ENCODE peak calls at places on chromosomes 6 and 20, in nine cellular contexts. One of them, this sample, is unnamed.

GRCh38 chr6:33195304-33196022 is 3.2 kb upstream of the COL11A2 start:
- DNase-seq in adrenal gland: no peak
- DNase-seq in PC-3: no peak
- DNase-seq in RWPE1: no peak
- DNase-seq in thoracic aorta: no peak
- DNase-seq in substantia nigra: no peak
- DNase-seq in uterus: no peak
- DNase-seq in mesenchymal stem cell: no peak
- DNase-seq in tibial nerve: no peak
- DNase-seq in this sample: no peak

GRCh38 chr6:110485461-110485860 is 9.0 kb upstream of the SLC22A16 start:
- DNase-seq in adrenal gland: no peak
- DNase-seq in PC-3: no peak
- DNase-seq in RWPE1: no peak
- DNase-seq in thoracic aorta: no peak
- DNase-seq in substantia nigra: no peak
- DNase-seq in uterus: no peak
- DNase-seq in mesenchymal stem cell: no peak
- DNase-seq in tibial nerve: no peak
- DNase-seq in this sample: no peak

GRCh38 chr6:21208796-21209186 is 384.8 kb upstream of the SOX4 start:
- DNase-seq in adrenal gland: no peak
- DNase-seq in PC-3: no peak
- DNase-seq in RWPE1: no peak
- DNase-seq in thoracic aorta: no peak
- DNase-seq in substantia nigra: no peak
- DNase-seq in uterus: no peak
- DNase-seq in mesenchymal stem cell: no peak
- DNase-seq in tibial nerve: no peak
- DNase-seq in this sample: no peak

GRCh38 chr6:159508966-159509365 is 184.1 kb downstream of the SOD2 start:
- DNase-seq in adrenal gland: no peak
- DNase-seq in PC-3: no peak
- DNase-seq in RWPE1: no peak
- DNase-seq in thoracic aorta: no peak
- DNase-seq in substantia nigra: no peak
- DNase-seq in uterus: no peak
- DNase-seq in mesenchymal stem cell: no peak
- DNase-seq in tibial nerve: no peak
- DNase-seq in this sample: no peak

GRCh38 chr6:92000112-92000511 is 1413.2 kb upstream of the MAP3K7 start:
- DNase-seq in adrenal gland: no peak
- DNase-seq in PC-3: no peak
- DNase-seq in RWPE1: no peak
- DNase-seq in thoracic aorta: no peak
- DNase-seq in substantia nigra: no peak
- DNase-seq in uterus: no peak
- DNase-seq in mesenchymal stem cell: no peak
- DNase-seq in tibial nerve: no peak
- DNase-seq in this sample: no peak

GRCh38 chr20:63409066-63409833 is 48.1 kb upstream of the CHRNA4 start:
- DNase-seq in adrenal gland: no peak
- DNase-seq in PC-3: no peak
- DNase-seq in RWPE1: no peak
- DNase-seq in thoracic aorta: no peak
- DNase-seq in substantia nigra: no peak
- DNase-seq in uterus: no peak
- DNase-seq in mesenchymal stem cell: no peak
- DNase-seq in tibial nerve: no peak
- DNase-seq in this sample: no peak

GRCh38 chr6:127343753-127344659 is 597 bp upstream of the ECHDC1 start:
- DNase-seq in adrenal gland: no peak
- DNase-seq in PC-3: peak
- DNase-seq in RWPE1: no peak
- DNase-seq in thoracic aorta: no peak
- DNase-seq in substantia nigra: no peak
- DNase-seq in uterus: no peak
- DNase-seq in mesenchymal stem cell: peak
- DNase-seq in tibial nerve: no peak
- DNase-seq in this sample: no peak

GRCh38 chr6:97969065-97969464 is 686.0 kb upstream of the MMS22L start:
- DNase-seq in adrenal gland: no peak
- DNase-seq in PC-3: no peak
- DNase-seq in RWPE1: no peak
- DNase-seq in thoracic aorta: no peak
- DNase-seq in substantia nigra: no peak
- DNase-seq in uterus: no peak
- DNase-seq in mesenchymal stem cell: no peak
- DNase-seq in tibial nerve: no peak
- DNase-seq in this sample: no peak

GRCh38 chr6:40733770-40734396 is 146.7 kb upstream of the LRFN2 start:
- DNase-seq in adrenal gland: no peak
- DNase-seq in PC-3: no peak
- DNase-seq in RWPE1: no peak
- DNase-seq in thoracic aorta: no peak
- DNase-seq in substantia nigra: no peak
- DNase-seq in uterus: no peak
- DNase-seq in mesenchymal stem cell: no peak
- DNase-seq in tibial nerve: no peak
- DNase-seq in this sample: no peak

GRCh38 chr6:107267634-107268033 is 152.3 kb upstream of the BEND3 start:
- DNase-seq in adrenal gland: no peak
- DNase-seq in PC-3: no peak
- DNase-seq in RWPE1: no peak
- DNase-seq in thoracic aorta: no peak
- DNase-seq in substantia nigra: no peak
- DNase-seq in uterus: no peak
- DNase-seq in mesenchymal stem cell: no peak
- DNase-seq in tibial nerve: no peak
- DNase-seq in this sample: no peak

GRCh38 chr20:36120241-36120640 is 34.3 kb upstream of the EPB41L1 start:
- DNase-seq in adrenal gland: no peak
- DNase-seq in PC-3: no peak
- DNase-seq in RWPE1: no peak
- DNase-seq in thoracic aorta: no peak
- DNase-seq in substantia nigra: no peak
- DNase-seq in uterus: no peak
- DNase-seq in mesenchymal stem cell: no peak
- DNase-seq in tibial nerve: no peak
- DNase-seq in this sample: no peak

GRCh38 chr6:89205819-89206218 is 11.3 kb downstream of the GABRR1 start:
- DNase-seq in adrenal gland: no peak
- DNase-seq in PC-3: no peak
- DNase-seq in RWPE1: no peak
- DNase-seq in thoracic aorta: peak
- DNase-seq in substantia nigra: no peak
- DNase-seq in uterus: no peak
- DNase-seq in mesenchymal stem cell: no peak
- DNase-seq in tibial nerve: no peak
- DNase-seq in this sample: no peak

GRCh38 chr6:109240370-109241084 is 141.7 kb downstream of the CD164 start:
- DNase-seq in adrenal gland: no peak
- DNase-seq in PC-3: no peak
- DNase-seq in RWPE1: no peak
- DNase-seq in thoracic aorta: no peak
- DNase-seq in substantia nigra: no peak
- DNase-seq in uterus: no peak
- DNase-seq in mesenchymal stem cell: peak
- DNase-seq in tibial nerve: no peak
- DNase-seq in this sample: no peak

GRCh38 chr6:115733426-115733825 is 327.3 kb downstream of the FRK start:
- DNase-seq in adrenal gland: no peak
- DNase-seq in PC-3: no peak
- DNase-seq in RWPE1: no peak
- DNase-seq in thoracic aorta: no peak
- DNase-seq in substantia nigra: no peak
- DNase-seq in uterus: no peak
- DNase-seq in mesenchymal stem cell: no peak
- DNase-seq in tibial nerve: no peak
- DNase-seq in this sample: no peak

GRCh38 chr20:1933465-1933870 is 38.3 kb downstream of the SIRPA start:
- DNase-seq in adrenal gland: peak
- DNase-seq in PC-3: no peak
- DNase-seq in RWPE1: no peak
- DNase-seq in thoracic aorta: no peak
- DNase-seq in substantia nigra: no peak
- DNase-seq in uterus: peak
- DNase-seq in mesenchymal stem cell: peak
- DNase-seq in tibial nerve: no peak
- DNase-seq in this sample: peak

GRCh38 chr6:12369781-12370262 is 79.7 kb downstream of the EDN1 start:
- DNase-seq in adrenal gland: no peak
- DNase-seq in PC-3: peak
- DNase-seq in RWPE1: no peak
- DNase-seq in thoracic aorta: no peak
- DNase-seq in substantia nigra: no peak
- DNase-seq in uterus: no peak
- DNase-seq in mesenchymal stem cell: no peak
- DNase-seq in tibial nerve: no peak
- DNase-seq in this sample: no peak

GRCh38 chr6:4291453-4292403 is 156.4 kb upstream of the ECI2 start:
- DNase-seq in adrenal gland: peak
- DNase-seq in PC-3: peak
- DNase-seq in RWPE1: no peak
- DNase-seq in thoracic aorta: no peak
- DNase-seq in substantia nigra: no peak
- DNase-seq in uterus: no peak
- DNase-seq in mesenchymal stem cell: peak
- DNase-seq in tibial nerve: no peak
- DNase-seq in this sample: no peak
- H3K27ac ChIP-seq in adrenal gland: no peak
- H3K27ac ChIP-seq in PC-3: no peak
- H3K27ac ChIP-seq in RWPE1: no peak
- H3K27ac ChIP-seq in thoracic aorta: no peak
- H3K27ac ChIP-seq in substantia nigra: no peak
- H3K27ac ChIP-seq in uterus: no peak
- H3K27ac ChIP-seq in mesenchymal stem cell: peak
- H3K27ac ChIP-seq in tibial nerve: no peak
- H3K27ac ChIP-seq in this sample: no peak

DNA sequence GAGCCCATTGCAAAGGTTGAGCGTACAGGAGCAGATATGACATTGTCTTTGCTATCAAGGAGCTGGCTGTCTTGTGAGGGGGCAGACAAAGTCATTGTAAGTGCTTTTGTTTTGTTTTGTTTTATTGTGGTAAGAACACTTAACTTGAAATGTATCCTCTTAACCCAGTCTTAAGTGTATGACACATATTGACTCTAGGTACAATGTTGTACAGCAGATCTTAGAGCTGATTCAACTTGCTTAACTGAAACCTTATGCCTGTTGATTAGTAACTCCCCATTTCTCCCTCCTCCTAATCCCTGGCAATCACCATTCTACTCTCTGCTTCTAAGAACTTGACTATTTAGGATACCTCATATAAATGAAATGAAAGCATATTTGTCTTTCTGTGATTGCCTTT is 429.0 kb downstream of the BMP2 start:
- DNase-seq in adrenal gland: no peak
- DNase-seq in PC-3: peak
- DNase-seq in RWPE1: no peak
- DNase-seq in thoracic aorta: no peak
- DNase-seq in substantia nigra: no peak
- DNase-seq in uterus: no peak
- DNase-seq in mesenchymal stem cell: no peak
- DNase-seq in tibial nerve: no peak
- DNase-seq in this sample: no peak
- H3K27ac ChIP-seq in adrenal gland: no peak
- H3K27ac ChIP-seq in PC-3: no peak
- H3K27ac ChIP-seq in RWPE1: no peak
- H3K27ac ChIP-seq in thoracic aorta: no peak
- H3K27ac ChIP-seq in substantia nigra: no peak
- H3K27ac ChIP-seq in uterus: no peak
- H3K27ac ChIP-seq in mesenchymal stem cell: no peak
- H3K27ac ChIP-seq in tibial nerve: no peak
- H3K27ac ChIP-seq in this sample: no peak

GRCh38 chr6:169529931-169530761 is 171.7 kb downstream of the WDR27 start:
- DNase-seq in adrenal gland: no peak
- DNase-seq in PC-3: peak
- DNase-seq in RWPE1: no peak
- DNase-seq in thoracic aorta: no peak
- DNase-seq in substantia nigra: no peak
- DNase-seq in uterus: peak
- DNase-seq in mesenchymal stem cell: no peak
- DNase-seq in tibial nerve: no peak
- DNase-seq in this sample: no peak

GRCh38 chr6:169530762-169531143 is 171.1 kb downstream of the WDR27 start:
- DNase-seq in adrenal gland: no peak
- DNase-seq in PC-3: no peak
- DNase-seq in RWPE1: no peak
- DNase-seq in thoracic aorta: no peak
- DNase-seq in substantia nigra: no peak
- DNase-seq in uterus: no peak
- DNase-seq in mesenchymal stem cell: no peak
- DNase-seq in tibial nerve: no peak
- DNase-seq in this sample: no peak

GRCh38 chr6:169521825-169522224 is 180.0 kb downstream of the WDR27 start:
- DNase-seq in adrenal gland: no peak
- DNase-seq in PC-3: no peak
- DNase-seq in RWPE1: no peak
- DNase-seq in thoracic aorta: no peak
- DNase-seq in substantia nigra: no peak
- DNase-seq in uterus: no peak
- DNase-seq in mesenchymal stem cell: no peak
- DNase-seq in tibial nerve: no peak
- DNase-seq in this sample: no peak

GRCh38 chr6:169528755-169529154 is 173.1 kb downstream of the WDR27 start:
- DNase-seq in adrenal gland: no peak
- DNase-seq in PC-3: peak
- DNase-seq in RWPE1: no peak
- DNase-seq in thoracic aorta: no peak
- DNase-seq in substantia nigra: no peak
- DNase-seq in uterus: no peak
- DNase-seq in mesenchymal stem cell: no peak
- DNase-seq in tibial nerve: no peak
- DNase-seq in this sample: no peak

DNA sequence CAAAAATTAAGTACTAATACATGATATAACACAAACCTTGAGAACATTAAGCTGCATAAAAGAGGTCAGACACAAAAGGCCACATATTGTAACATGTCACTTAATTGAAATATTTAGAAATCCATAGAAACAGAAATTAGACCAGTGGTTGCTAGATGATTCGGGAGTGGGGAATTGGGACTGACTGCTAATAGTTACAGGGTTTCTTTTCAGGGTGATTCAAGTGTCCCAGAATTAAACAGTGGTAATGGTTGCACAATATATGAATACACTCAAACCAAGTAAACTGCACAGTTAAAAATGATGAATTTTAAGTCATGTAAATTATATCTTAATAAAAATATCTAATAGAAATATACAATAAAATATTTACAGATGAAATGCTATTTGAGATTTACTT is 174.5 kb downstream of the WDR27 start:
- DNase-seq in adrenal gland: no peak
- DNase-seq in PC-3: no peak
- DNase-seq in RWPE1: no peak
- DNase-seq in thoracic aorta: no peak
- DNase-seq in substantia nigra: no peak
- DNase-seq in uterus: no peak
- DNase-seq in mesenchymal stem cell: peak
- DNase-seq in tibial nerve: no peak
- DNase-seq in this sample: no peak
- H3K27ac ChIP-seq in adrenal gland: no peak
- H3K27ac ChIP-seq in PC-3: no peak
- H3K27ac ChIP-seq in RWPE1: no peak
- H3K27ac ChIP-seq in thoracic aorta: no peak
- H3K27ac ChIP-seq in substantia nigra: no peak
- H3K27ac ChIP-seq in uterus: no peak
- H3K27ac ChIP-seq in mesenchymal stem cell: no peak
- H3K27ac ChIP-seq in tibial nerve: no peak
- H3K27ac ChIP-seq in this sample: no peak

GRCh38 chr20:46060975-46061374 is 28.8 kb downstream of the NCOA5 start:
- DNase-seq in adrenal gland: no peak
- DNase-seq in PC-3: no peak
- DNase-seq in RWPE1: no peak
- DNase-seq in thoracic aorta: no peak
- DNase-seq in substantia nigra: no peak
- DNase-seq in uterus: no peak
- DNase-seq in mesenchymal stem cell: no peak
- DNase-seq in tibial nerve: no peak
- DNase-seq in this sample: no peak
- H3K27ac ChIP-seq in adrenal gland: no peak
- H3K27ac ChIP-seq in PC-3: no peak
- H3K27ac ChIP-seq in RWPE1: no peak
- H3K27ac ChIP-seq in thoracic aorta: no peak
- H3K27ac ChIP-seq in substantia nigra: peak
- H3K27ac ChIP-seq in uterus: no peak
- H3K27ac ChIP-seq in mesenchymal stem cell: no peak
- H3K27ac ChIP-seq in tibial nerve: no peak
- H3K27ac ChIP-seq in this sample: peak